ENCODE peak calls at places on chromosomes 5 and 9, in ten cellular contexts. L is posterior cingulate gyrus; N is aorta; W is astrocyte of the spinal cord; Q is pons; T is fibroblast of lung; D is CD8-positive, alpha-beta memory T cell; G is NCI-H1092; I is GM12892; K is T-helper 9 cell. B is an unnamed sample.
A peak's percentile ranks its signal among the peaks of the same experiment; 100 is the strongest.

GRCh38 chr5:134581241-134581981 is 51.2 kb downstream of the SAR1B start:
- DNase-seq in L (peak; percentile 51), N (no peak), W (no peak), Q (no peak), T (no peak), D (no peak), G (no peak), I (no peak), K (no peak), B (no peak)

GRCh38 chr9:97853844-97854695 is 1.0 kb downstream of the FOXE1 start:
- DNase-seq in L (no peak), N (no peak), W (no peak), Q (no peak), T (peak; percentile 25), D (no peak), G (peak; percentile 58), I (no peak), K (peak; percentile 27), B (peak; percentile 63)

GRCh38 chr5:180988592-180988991 is at the start of gene BTNL3:
- DNase-seq in L (no peak), N (no peak), W (no peak), Q (no peak), T (no peak), D (no peak), G (no peak), I (no peak), K (no peak), B (no peak)

GRCh38 chr9:71675857-71676165 is 92.5 kb downstream of the CEMIP2 start:
- DNase-seq in L (no peak), N (no peak), W (no peak), Q (no peak), T (no peak), D (no peak), G (no peak), I (no peak), K (no peak), B (no peak)

GRCh38 chr5:140266471-140267200 is 36.3 kb downstream of the PFDN1 start:
- DNase-seq in L (no peak), N (no peak), W (no peak), Q (no peak), T (no peak), D (no peak), G (no peak), I (no peak), K (no peak), B (no peak)

GRCh38 chr9:33708441-33708840 is 86.9 kb upstream of the PRSS3 start:
- DNase-seq in L (no peak), N (no peak), W (no peak), Q (no peak), T (no peak), D (no peak), G (no peak), I (no peak), K (no peak), B (no peak)

GRCh38 chr9:33817327-33818166 is 587 bp downstream of the UBE2R2 start:
- DNase-seq in L (no peak), N (peak; percentile 70), W (peak; percentile 70), Q (peak; percentile 54), T (peak; percentile 76), D (peak; percentile 29), G (peak; percentile 58), I (peak; percentile 49), K (peak; percentile 42), B (peak; percentile 54)

GRCh38 chr9:100196215-100196614 is 97.2 kb downstream of the INVS start:
- DNase-seq in L (no peak), N (no peak), W (no peak), Q (no peak), T (no peak), D (no peak), G (no peak), I (no peak), K (no peak), B (no peak)

GRCh38 chr9:104738452-104738851 is 9.0 kb upstream of the NIPSNAP3A start:
- DNase-seq in L (no peak), N (no peak), W (no peak), Q (no peak), T (no peak), D (no peak), G (no peak), I (no peak), K (no peak), B (no peak)

GRCh38 chr9:127336086-127336485 is 60.9 kb upstream of the SLC2A8 start:
- DNase-seq in L (no peak), N (no peak), W (no peak), Q (no peak), T (peak; percentile 48), D (no peak), G (no peak), I (no peak), K (no peak), B (no peak)

GRCh38 chr5:140840978-140841962 is at the start of gene PCDHA8:
- DNase-seq in L (no peak), N (no peak), W (no peak), Q (peak; percentile 71), T (no peak), D (no peak), G (no peak), I (no peak), K (no peak), B (no peak)

GRCh38 chr5:35095366-35095765 is 47.6 kb upstream of the AGXT2 start:
- DNase-seq in L (no peak), N (no peak), W (no peak), Q (no peak), T (no peak), D (no peak), G (no peak), I (no peak), K (no peak), B (no peak)

GRCh38 chr9:95080961-95081658 is 236.4 kb downstream of the FANCC start:
- DNase-seq in L (no peak), N (no peak), W (no peak), Q (peak; percentile 98), T (no peak), D (no peak), G (no peak), I (no peak), K (no peak), B (no peak)

GRCh38 chr5:36177715-36178556 is 26.0 kb downstream of the SKP2 start:
- DNase-seq in L (no peak), N (no peak), W (peak; percentile 67), Q (peak; percentile 70), T (peak; percentile 50), D (no peak), G (no peak), I (no peak), K (no peak), B (no peak)